ENCODE peak calls at places on chromosomes 7 and 10, in ten cellular contexts. F is NCI-H460; A is testis; M is naive thymus-derived CD8-positive, alpha-beta T cell; Z is activated CD8-positive, alpha-beta memory T cell treated with anti-CD3 and anti-CD28 coated beads for 48 hours; X is T-cell; T is T1000; N is left colon; O is bronchial epithelial cell; S is stimulated activated CD4-positive, alpha-beta T cell treated with anti-CD3 and anti-CD28 coated beads, TNF-alpha, amount 100 ng/mL, for 4 hours. G is an unnamed sample.

GRCh38 chr10:102602272-102603045 is 41.8 kb upstream of the TRIM8 start:
- DNase-seq in S (no peak), N (no peak), X (no peak), F (no peak), T (no peak), A (peak; percentile 51), Z (no peak), M (no peak), O (no peak), G (no peak)

GRCh38 chr10:99315853-99316252 is 13.3 kb upstream of the CNNM1 start:
- DNase-seq in F (no peak), A (no peak), Z (no peak), T (no peak), M (no peak), S (no peak), N (no peak), X (no peak), O (no peak), G (no peak)

GRCh38 chr7:14978687-14979086 is 76.1 kb upstream of the DGKB start:
- DNase-seq in S (no peak), F (no peak), X (no peak), N (no peak), M (no peak), O (no peak), T (no peak), Z (no peak), A (no peak), G (no peak)

GRCh38 chr7:96701258-96701657 is 8.4 kb downstream of the SEM1 start:
- DNase-seq in S (no peak), O (no peak), A (peak; percentile 64), X (no peak), F (no peak), M (no peak), Z (no peak), N (no peak), T (no peak), G (no peak)

GRCh38 chr10:76881477-76882220 is 756.0 kb downstream of the KCNMA1 start:
- DNase-seq in A (no peak), S (no peak), F (no peak), O (peak; percentile 12), X (no peak), T (no peak), Z (no peak), M (no peak), N (no peak), G (no peak)

GRCh38 chr10:22002531-22003110 is 909 bp downstream of the DNAJC1 start:
- DNase-seq in Z (no peak), X (no peak), F (no peak), T (no peak), N (no peak), A (no peak), M (peak; percentile 45), O (peak; percentile 51), S (peak; percentile 18), G (no peak)

GRCh38 chr7:106848851-106849442 is 16.1 kb upstream of the PIK3CG start:
- DNase-seq in M (no peak), T (peak; percentile 7), Z (no peak), F (no peak), N (no peak), O (peak; percentile 27), A (no peak), S (no peak), X (no peak), G (peak; percentile 75)

GRCh38 chr7:141575654-141576448 is 24.6 kb downstream of the AGK start:
- DNase-seq in O (no peak), A (no peak), T (no peak), Z (no peak), N (no peak), S (no peak), M (no peak), F (no peak), X (no peak), G (no peak)

GRCh38 chr7:81637527-81637926 is 132.3 kb downstream of the HGF start:
- DNase-seq in O (no peak), S (no peak), A (no peak), Z (no peak), F (no peak), X (no peak), M (no peak), N (no peak), T (no peak), G (no peak)

GRCh38 chr7:127892488-127893314 is 138.5 kb downstream of the LRRC4 start:
- DNase-seq in M (no peak), F (no peak), T (no peak), S (no peak), N (no peak), O (no peak), A (no peak), X (no peak), Z (no peak), G (no peak)

GRCh38 chr7:4486932-4487331 is 195.2 kb upstream of the FOXK1 start:
- DNase-seq in N (no peak), T (no peak), Z (no peak), M (no peak), F (no peak), A (no peak), O (no peak), X (no peak), S (no peak), G (no peak)

GRCh38 chr10:99537381-99538286 is 4.9 kb downstream of the NKX2-3 start:
- DNase-seq in N (no peak), F (no peak), T (no peak), Z (no peak), O (no peak), X (no peak), A (no peak), M (no peak), S (no peak), G (no peak)